ENCODE peak calls at places on chromosome 10, in seven cellular contexts. D is H9, T is PC-3, G is fibroblast of lung, A is A549, H is IMR-90, C is GM23338. W is an unnamed sample.

GRCh38 chr10:33783078-33783477 is 448.6 kb upstream of the NRP1 start:
- DNase-seq in H (no peak), A (no peak), G (no peak), C (no peak), T (no peak), D (no peak), W (no peak)

GRCh38 chr10:131636841-131637724 is 263.7 kb upstream of the PPP2R2D start:
- DNase-seq in H (no peak), C (no peak), D (no peak), T (no peak), A (no peak), G (no peak), W (no peak)

GRCh38 chr10:16602104-16602735 is 80.5 kb upstream of the C1QL3 start:
- DNase-seq in A (no peak), G (no peak), C (no peak), D (no peak), H (no peak), T (no peak), W (no peak)

GRCh38 chr10:110168601-110169481 is 38.6 kb upstream of the MXI1 start:
- DNase-seq in G (no peak), D (peak; percentile 77), A (no peak), C (peak; percentile 87), H (no peak), T (no peak), W (no peak)

GRCh38 chr10:58573970-58574538 is 61.4 kb downstream of the BICC1 start:
- DNase-seq in C (no peak), T (no peak), H (no peak), G (peak; percentile 40), D (no peak), A (no peak), W (no peak)

GRCh38 chr10:114987995-114988394 is 50.0 kb downstream of the TRUB1 start:
- DNase-seq in D (no peak), C (no peak), H (peak; percentile 92), G (peak; percentile 93), T (peak; percentile 12), A (no peak), W (no peak)

GRCh38 chr10:69874464-69874863 is 72.8 kb downstream of the COL13A1 start:
- DNase-seq in D (no peak), G (peak; percentile 51), A (peak; percentile 69), C (no peak), H (peak; percentile 82), T (peak; percentile 99), W (no peak)

GRCh38 chr10:7248148-7248547 is 162.7 kb downstream of the SFMBT2 start:
- DNase-seq in C (no peak), H (no peak), G (no peak), D (no peak), A (no peak), T (no peak), W (no peak)

GRCh38 chr10:11404931-11405330 is 206.5 kb downstream of the USP6NL start:
- DNase-seq in D (no peak), C (no peak), T (no peak), A (no peak), G (no peak), H (no peak), W (no peak)

GRCh38 chr10:132421377-132422168 is 24.6 kb downstream of the PWWP2B start:
- DNase-seq in H (peak; percentile 26), T (peak; percentile 65), A (peak; percentile 60), D (no peak), G (peak; percentile 40), C (no peak), W (no peak)

GRCh38 chr10:110076559-110077318 is 69.0 kb downstream of the ADD3 start:
- DNase-seq in G (peak; percentile 91), C (no peak), D (no peak), A (no peak), H (peak; percentile 68), T (peak; percentile 65), W (peak; percentile 58)

GRCh38 chr10:119197921-119198320 is 9.4 kb upstream of the GRK5 start:
- DNase-seq in T (peak; percentile 58), A (no peak), H (peak; percentile 90), G (peak; percentile 87), D (no peak), C (no peak), W (peak; percentile 96)
- H3K4me2 ChIP-seq in T (no peak overlapping the region), A (no peak overlapping the region), H (no peak overlapping the region), G (no peak overlapping the region), D (no peak overlapping the region), C (no peak overlapping the region), W (peak overlapping the region; percentile 70)

DNA sequence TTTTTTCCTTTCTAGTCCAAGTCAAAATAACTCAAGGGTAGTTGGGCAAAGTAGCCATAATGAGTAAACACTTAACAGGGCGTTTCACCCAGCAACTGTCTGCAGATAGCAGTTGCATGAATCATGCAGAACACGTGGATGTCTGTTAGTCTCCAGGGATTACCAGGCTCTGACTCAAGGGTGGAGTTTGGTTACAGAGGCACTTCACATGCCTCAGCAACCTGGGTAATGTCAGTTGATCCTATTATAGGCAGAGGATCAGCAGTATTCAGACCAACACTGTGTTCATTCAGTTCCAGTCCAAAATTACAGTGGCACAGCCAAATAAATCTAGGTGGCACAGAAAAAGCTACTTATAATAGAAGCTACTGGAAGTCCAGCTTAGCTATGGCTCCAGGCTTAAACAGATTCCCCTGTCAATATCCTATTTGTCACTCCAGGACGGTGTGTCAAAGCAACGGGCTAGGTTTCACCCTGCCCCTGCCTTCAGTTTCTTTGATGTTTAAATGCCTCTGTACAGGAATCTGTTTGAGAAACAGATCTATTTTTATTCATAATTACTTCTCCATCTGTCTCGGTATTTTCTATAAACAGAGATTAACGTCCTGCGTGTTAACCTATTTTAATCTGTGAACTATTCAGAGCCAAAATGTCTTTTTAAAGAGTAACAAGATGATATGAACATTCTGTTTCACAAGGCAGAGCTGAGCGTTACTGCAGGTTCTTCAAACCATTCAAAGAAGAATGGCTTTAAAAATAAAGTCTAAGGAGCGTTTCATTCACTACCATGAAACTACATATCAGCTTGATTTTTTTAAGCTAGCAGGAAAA is 162.6 kb upstream of the AKR1E2 start:
- DNase-seq in H (peak; percentile 99), T (peak; percentile 93), G (peak; percentile 100), A (peak; percentile 85), C (peak; percentile 11), D (no peak), W (peak; percentile 93)
- H3K4me2 ChIP-seq in H (peak overlapping the region; percentile 80), T (peak overlapping the region; percentile 62), G (peak overlapping the region; percentile 78), A (peak overlapping the region; percentile 75), C (no peak overlapping the region), D (no peak overlapping the region), W (peak overlapping the region; percentile 79)

DNA sequence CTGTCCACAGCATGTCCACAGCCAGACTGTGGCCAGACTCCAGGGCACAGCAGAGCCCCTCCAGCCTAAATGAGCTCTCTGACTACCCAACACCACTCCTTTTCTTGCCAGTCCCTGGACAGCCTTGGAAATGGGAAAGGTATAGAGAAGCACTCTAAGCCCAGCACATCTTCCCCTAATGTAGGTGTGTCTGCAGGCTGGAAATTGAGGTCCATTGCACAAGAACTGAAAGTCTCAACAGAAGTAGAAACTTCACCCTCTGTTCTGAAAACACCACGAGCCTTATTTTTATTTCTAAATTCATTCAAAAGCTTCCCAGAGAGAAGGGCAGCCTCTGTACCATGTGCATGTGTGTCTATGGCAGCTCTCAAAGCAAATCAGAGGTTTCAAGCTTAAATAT is 3.7 kb upstream of the KCNMA1 start:
- DNase-seq in D (no peak), C (no peak), G (no peak), H (no peak), T (peak; percentile 51), A (no peak), W (no peak)
- H3K4me2 ChIP-seq in D (no peak overlapping the region), C (no peak overlapping the region), G (peak overlapping the region; percentile 40), H (no peak overlapping the region), T (peak overlapping the region; percentile 17), A (peak overlapping the region; percentile 34), W (no peak overlapping the region)

GRCh38 chr10:29253096-29254029 is 35.5 kb upstream of the LYZL1 start:
- DNase-seq in G (no peak), D (no peak), H (no peak), T (no peak), A (no peak), C (no peak), W (no peak)
- H3K4me2 ChIP-seq in G (no peak overlapping the region), D (no peak overlapping the region), H (no peak overlapping the region), T (no peak overlapping the region), A (no peak overlapping the region), C (no peak overlapping the region), W (no peak overlapping the region)

DNA sequence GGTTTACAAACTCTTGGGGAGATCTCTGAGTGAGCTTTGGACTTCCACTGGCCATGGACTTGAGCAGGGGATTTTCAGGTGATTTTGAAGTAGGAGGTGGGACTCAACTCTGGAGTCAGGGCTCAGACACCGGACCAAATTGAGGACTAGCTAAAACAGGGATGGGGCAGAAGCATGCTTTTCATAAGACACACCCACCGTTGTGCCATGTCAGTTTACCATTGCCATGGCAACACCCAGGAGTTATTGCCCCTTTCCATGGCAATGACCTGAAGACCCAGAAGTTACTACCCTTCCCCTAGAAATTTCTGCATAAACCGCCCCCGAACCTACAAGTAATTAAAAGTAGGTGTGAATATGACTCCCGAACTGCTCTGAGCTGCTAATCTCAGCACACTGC is 320.7 kb downstream of the GRID1 start:
- DNase-seq in T (no peak), A (no peak), H (no peak), D (no peak), G (no peak), C (no peak), W (no peak)
- H3K4me2 ChIP-seq in T (no peak overlapping the region), A (no peak overlapping the region), H (no peak overlapping the region), D (no peak overlapping the region), G (no peak overlapping the region), C (no peak overlapping the region), W (no peak overlapping the region)